ENCODE peak calls at places on chromosomes 11 and 22, in seven cellular contexts. R, Y, O, X, J, V and F are unnamed samples.
A peak's percentile ranks its signal among the peaks of the same experiment; 100 is the strongest.

GRCh38 chr11:96332236-96332761 is 10.7 kb downstream of the MAML2 start:
- DNase-seq in R (no peak), Y (no peak), O (no peak), X (no peak), J (no peak), V (no peak), F (no peak)

GRCh38 chr11:120306519-120307242 is 18.4 kb upstream of the TLCD5 start:
- DNase-seq in R (peak; percentile 58), Y (no peak), O (peak; percentile 95), X (no peak), J (no peak), V (no peak), F (no peak)

GRCh38 chr11:105588001-105588400 is 21.9 kb upstream of the GRIA4 start:
- DNase-seq in R (no peak), Y (peak; percentile 21), O (peak; percentile 53), X (no peak), J (no peak), V (no peak), F (no peak)

GRCh38 chr11:114197799-114198500 is 98.2 kb upstream of the NNMT start:
- DNase-seq in R (no peak), Y (peak; percentile 29), O (peak; percentile 39), X (peak; percentile 60), J (no peak), V (no peak), F (no peak)

GRCh38 chr22:42791721-42792452 is 65.2 kb downstream of the ARFGAP3 start:
- DNase-seq in R (no peak), Y (no peak), O (no peak), X (no peak), J (no peak), V (no peak), F (no peak)

GRCh38 chr11:112410325-112410724 is 149.7 kb upstream of the PLET1 start:
- DNase-seq in R (no peak), Y (no peak), O (no peak), X (no peak), J (no peak), V (no peak), F (no peak)

GRCh38 chr22:43789452-43789851 is 22.7 kb downstream of the EFCAB6 start:
- DNase-seq in R (no peak), Y (peak; percentile 42), O (peak; percentile 89), X (peak; percentile 35), J (no peak), V (no peak), F (no peak)

GRCh38 chr11:10023202-10023601 is 270.8 kb downstream of the SBF2 start:
- DNase-seq in R (no peak), Y (no peak), O (no peak), X (no peak), J (no peak), V (no peak), F (no peak)

GRCh38 chr22:43827336-43827735 is 15.2 kb upstream of the EFCAB6 start:
- DNase-seq in R (no peak), Y (no peak), O (no peak), X (no peak), J (no peak), V (no peak), F (no peak)

GRCh38 chr11:68978931-68979591 is 1.7 kb downstream of the MRGPRD start:
- DNase-seq in R (no peak), Y (no peak), O (no peak), X (peak; percentile 10), J (no peak), V (no peak), F (peak; percentile 17)

GRCh38 chr11:86176165-86176884 is 68.2 kb upstream of the EED start:
- DNase-seq in R (no peak), Y (no peak), O (peak; percentile 83), X (no peak), J (no peak), V (no peak), F (no peak)

DNA sequence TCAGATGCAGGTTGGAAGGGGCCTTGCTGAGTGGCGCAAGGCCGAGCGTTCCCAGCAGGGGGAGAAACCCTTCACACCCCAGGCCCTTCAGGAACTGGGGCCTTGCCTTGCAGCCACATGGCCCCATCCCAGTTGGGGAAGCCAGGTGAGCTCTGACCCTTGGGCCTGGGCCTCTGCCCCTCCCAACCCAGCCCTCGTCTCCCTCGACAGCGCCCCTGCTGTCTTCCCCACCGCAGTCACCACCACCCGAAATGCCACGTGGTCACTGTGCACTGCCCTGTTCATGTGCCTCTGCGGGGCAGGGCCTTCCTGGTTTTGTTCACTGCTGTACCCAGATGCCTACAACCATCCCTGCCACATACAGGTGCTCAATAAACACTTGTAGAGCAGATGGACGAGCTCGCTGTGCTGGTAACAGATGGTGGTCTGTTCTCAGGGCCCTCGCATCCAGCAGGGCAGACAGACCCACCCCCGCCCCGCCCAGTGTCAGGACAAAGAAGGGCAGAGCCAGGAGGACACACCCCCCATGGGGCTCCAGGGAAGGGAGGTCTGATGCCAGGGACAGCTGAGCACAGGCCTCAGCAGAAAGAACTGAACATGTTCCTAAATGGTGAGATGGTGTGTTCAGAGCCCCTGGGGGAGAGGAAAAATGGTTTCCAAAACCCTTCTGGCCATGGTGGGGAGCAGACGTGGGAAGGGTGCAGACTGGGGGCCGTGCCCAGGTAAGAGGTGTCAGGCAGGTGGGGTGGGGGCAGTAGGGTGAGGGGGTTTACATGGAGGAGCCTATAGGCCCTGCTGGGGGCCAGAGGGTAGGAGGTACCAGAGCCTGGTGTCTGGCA is 3.7 kb downstream of the POLR2L start:
- DNase-seq in R (peak; percentile 77), Y (no peak), O (no peak), X (no peak), J (no peak), V (no peak), F (peak; percentile 69)
- TF ChIP-seq CTCF in R (no peak), Y (peak; percentile 34), O (peak; percentile 49), X (no peak), J (peak; percentile 40), V (peak; percentile 15), F (peak; percentile 60)

GRCh38 chr11:67508486-67509121 is 642 bp upstream of the CDK2AP2 start:
- DNase-seq in R (peak; percentile 98), Y (peak; percentile 66), O (peak; percentile 79), X (peak; percentile 98), J (peak; percentile 97), V (peak; percentile 99), F (peak; percentile 100)

GRCh38 chr11:67506426-67507032 is 1.4 kb upstream of the PITPNM1 start:
- DNase-seq in R (peak; percentile 54), Y (no peak), O (no peak), X (peak; percentile 47), J (no peak), V (no peak), F (no peak)

GRCh38 chr11:67507242-67507890 is 596 bp downstream of the CDK2AP2 start:
- DNase-seq in R (no peak), Y (peak; percentile 58), O (peak; percentile 73), X (peak; percentile 83), J (no peak), V (no peak), F (no peak)

GRCh38 chr11:67510023-67510345 is 2.0 kb upstream of the CDK2AP2 start:
- DNase-seq in R (no peak), Y (no peak), O (no peak), X (no peak), J (no peak), V (no peak), F (no peak)

GRCh38 chr11:67507891-67508485 is at the start of gene CDK2AP2:
- DNase-seq in R (peak; percentile 100), Y (peak; percentile 97), O (peak; percentile 97), X (peak; percentile 100), J (peak; percentile 97), V (peak; percentile 99), F (peak; percentile 99)
- TF ChIP-seq CTCF in R (no peak), Y (no peak), O (no peak), X (no peak), J (no peak), V (no peak), F (no peak)

GRCh38 chr22:41429232-41429945 is 17.2 kb downstream of the TOB2 start:
- DNase-seq in R (no peak), Y (no peak), O (peak; percentile 69), X (no peak), J (no peak), V (no peak), F (no peak)
- TF ChIP-seq CTCF in R (no peak), Y (no peak), O (no peak), X (no peak), J (no peak), V (no peak), F (no peak)

GRCh38 chr11:104113541-104113940 is 50.4 kb downstream of the PDGFD start:
- DNase-seq in R (no peak), Y (no peak), O (no peak), X (no peak), J (no peak), V (no peak), F (no peak)
- TF ChIP-seq CTCF in R (no peak), Y (no peak), O (no peak), X (no peak), J (no peak), V (no peak), F (no peak)

GRCh38 chr11:36150986-36151385 is 138.2 kb downstream of the COMMD9 start:
- DNase-seq in R (no peak), Y (no peak), O (peak; percentile 26), X (no peak), J (no peak), V (no peak), F (no peak)

GRCh38 chr11:36147491-36147890 is 141.7 kb downstream of the COMMD9 start:
- DNase-seq in R (no peak), Y (no peak), O (peak; percentile 4), X (no peak), J (no peak), V (no peak), F (no peak)

GRCh38 chr11:36151933-36152580 is 137.2 kb downstream of the COMMD9 start:
- DNase-seq in R (no peak), Y (no peak), O (no peak), X (no peak), J (no peak), V (no peak), F (no peak)

GRCh38 chr11:36148701-36149100 is 140.5 kb downstream of the COMMD9 start:
- DNase-seq in R (no peak), Y (no peak), O (no peak), X (peak; percentile 5), J (no peak), V (no peak), F (no peak)

DNA sequence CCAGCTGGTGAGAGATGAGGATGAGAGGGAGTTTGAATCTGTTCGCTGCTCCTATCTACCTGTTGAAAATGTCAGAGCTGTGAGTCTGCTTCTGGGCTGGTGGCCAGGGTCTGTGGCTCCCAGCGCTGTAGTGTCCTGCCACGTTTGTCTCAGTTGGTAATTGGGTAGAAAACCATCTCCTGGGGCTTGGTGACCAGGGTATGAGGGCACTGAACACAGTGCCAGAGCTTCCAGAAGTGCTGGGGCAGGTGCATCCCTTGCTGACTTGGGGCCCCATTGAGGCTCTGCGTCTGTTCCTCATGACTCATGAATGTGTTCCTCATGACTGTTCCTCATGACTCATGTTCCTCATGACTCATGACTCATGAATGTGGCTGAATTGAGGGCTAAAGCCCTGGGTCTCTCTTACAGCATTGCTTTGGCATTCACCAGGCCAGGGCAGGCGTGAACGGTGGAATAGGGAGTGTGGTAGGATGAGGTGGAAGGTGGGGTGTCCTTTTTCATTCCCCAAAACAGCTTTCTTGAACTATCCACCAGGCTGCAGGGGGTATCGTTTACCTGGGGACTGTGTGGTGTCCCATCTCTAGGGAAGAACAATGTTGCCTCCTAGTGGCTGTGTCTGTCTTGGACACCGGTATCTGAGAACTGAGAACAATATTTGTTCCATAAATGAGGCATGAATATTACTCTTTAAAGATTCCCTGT is 139.5 kb downstream of the COMMD9 start:
- DNase-seq in R (peak; percentile 27), Y (peak; percentile 97), O (peak; percentile 99), X (peak; percentile 50), J (no peak), V (no peak), F (no peak)
- TF ChIP-seq CTCF in R (no peak), Y (peak; percentile 44), O (peak; percentile 27), X (no peak), J (peak; percentile 42), V (peak; percentile 25), F (peak; percentile 56)